ENCODE peak calls at places on chromosomes 12 and 14, in seven cellular contexts. Y, X, L, B, F, J and V are unnamed samples.

GRCh38 chr12:69161835-69162234 is 77.5 kb upstream of the CPSF6 start:
- DNase-seq in Y (peak; percentile 90), X (no peak), L (peak; percentile 15), B (peak; percentile 84), F (no peak), J (no peak), V (no peak)

GRCh38 chr14:46250113-46250703 is 401.4 kb downstream of the RPL10L start:
- DNase-seq in Y (peak; percentile 27), X (peak; percentile 0), L (no peak), B (no peak), F (no peak), J (peak; percentile 33), V (no peak)

GRCh38 chr12:6363330-6364036 is 11.9 kb downstream of the SCNN1A start:
- DNase-seq in Y (peak; percentile 27), X (peak; percentile 97), L (peak; percentile 44), B (peak; percentile 81), F (peak; percentile 56), J (peak; percentile 59), V (peak; percentile 82)

GRCh38 chr12:32273712-32274111 is 125.6 kb upstream of the FGD4 start:
- DNase-seq in Y (peak; percentile 86), X (no peak), L (peak; percentile 60), B (peak; percentile 37), F (peak; percentile 55), J (no peak), V (no peak)

GRCh38 chr14:94598506-94598815 is 13.7 kb upstream of the SERPINA3 start:
- DNase-seq in Y (no peak), X (no peak), L (no peak), B (no peak), F (no peak), J (no peak), V (no peak)

GRCh38 chr14:65219353-65219752 is 117.0 kb upstream of the MAX start:
- DNase-seq in Y (no peak), X (no peak), L (no peak), B (no peak), F (no peak), J (no peak), V (no peak)

GRCh38 chr12:66693901-66694513 is 15.1 kb upstream of the GRIP1 start:
- DNase-seq in Y (peak; percentile 81), X (peak; percentile 48), L (no peak), B (peak; percentile 17), F (peak; percentile 11), J (peak; percentile 50), V (no peak)

GRCh38 chr12:98544741-98545140 is 29.4 kb downstream of the TMPO start:
- DNase-seq in Y (no peak), X (no peak), L (no peak), B (no peak), F (no peak), J (no peak), V (no peak)

GRCh38 chr12:58639323-58639934 is 280.9 kb downstream of the LRIG3 start:
- DNase-seq in Y (no peak), X (no peak), L (no peak), B (no peak), F (no peak), J (no peak), V (no peak)

GRCh38 chr12:89648211-89648930 is 60.3 kb downstream of the ATP2B1 start:
- DNase-seq in Y (no peak), X (no peak), L (no peak), B (no peak), F (no peak), J (no peak), V (peak; percentile 21)

GRCh38 chr12:74983917-74984316 is 225.7 kb downstream of the KCNC2 start:
- DNase-seq in Y (no peak), X (no peak), L (no peak), B (no peak), F (no peak), J (no peak), V (no peak)

GRCh38 chr12:113407931-113408585 is 4.4 kb upstream of the SDS start:
- DNase-seq in Y (no peak), X (no peak), L (no peak), B (no peak), F (no peak), J (no peak), V (no peak)

GRCh38 chr12:26295001-26295400 is 99.6 kb downstream of the SSPN start:
- DNase-seq in Y (no peak), X (no peak), L (no peak), B (no peak), F (no peak), J (no peak), V (no peak)

GRCh38 chr12:6946033-6946919 is 2.5 kb downstream of the C12orf57 start:
- DNase-seq in Y (peak; percentile 93), X (peak; percentile 93), L (peak; percentile 40), B (peak; percentile 89), F (peak; percentile 58), J (no peak), V (peak; percentile 93)

GRCh38 chr12:110199360-110200123 is 75.4 kb downstream of the IFT81 start:
- DNase-seq in Y (peak; percentile 64), X (peak; percentile 15), L (no peak), B (peak; percentile 22), F (no peak), J (no peak), V (no peak)

GRCh38 chr12:58306266-58306995 is 365.1 kb downstream of the ATP23 start:
- DNase-seq in Y (no peak), X (no peak), L (no peak), B (no peak), F (no peak), J (no peak), V (no peak)

GRCh38 chr12:132393991-132394949 is 64.9 kb upstream of the GALNT9 start:
- DNase-seq in Y (no peak), X (peak; percentile 81), L (no peak), B (peak; percentile 49), F (no peak), J (no peak), V (no peak)

GRCh38 chr14:99818503-99819036 is 25.4 kb downstream of the EML1 start:
- DNase-seq in Y (no peak), X (no peak), L (no peak), B (peak; percentile 20), F (no peak), J (no peak), V (no peak)

GRCh38 chr12:116291218-116291617 is 13.7 kb upstream of the MED13L start:
- DNase-seq in Y (no peak), X (no peak), L (no peak), B (no peak), F (no peak), J (no peak), V (no peak)

GRCh38 chr12:991350-992278 is 591 bp downstream of the ERC1 start:
- DNase-seq in Y (no peak), X (peak; percentile 77), L (no peak), B (no peak), F (no peak), J (no peak), V (peak; percentile 41)

GRCh38 chr12:3490848-3491382 is at the start of gene PRMT8:
- DNase-seq in Y (no peak), X (no peak), L (no peak), B (no peak), F (no peak), J (no peak), V (peak; percentile 76)

GRCh38 chr12:57135487-57135886 is 7.2 kb downstream of the LRP1 start:
- DNase-seq in Y (no peak), X (no peak), L (no peak), B (no peak), F (no peak), J (no peak), V (no peak)